ENCODE peak calls at places on chromosomes 1 and 21, in nine cellular contexts. R, U, O, X, H, A, N, K and T are unnamed samples.
A peak's percentile ranks its signal among the peaks of the same experiment; 100 is the strongest.

GRCh38 chr1:204072951-204073836 is at the start of gene SOX13:
- DNase-seq in R (peak; percentile 88), U (peak; percentile 93), O (peak; percentile 79), X (peak; percentile 91), H (no peak), A (peak; percentile 92), N (peak; percentile 93), K (peak; percentile 94), T (peak; percentile 92)

GRCh38 chr1:21668232-21669032 is 725 bp downstream of the RAP1GAP start:
- DNase-seq in R (no peak), U (no peak), O (no peak), X (no peak), H (no peak), A (no peak), N (no peak), K (no peak), T (no peak)

GRCh38 chr1:31683997-31684396 is 19.8 kb downstream of the COL16A1 start:
- DNase-seq in R (no peak), U (no peak), O (no peak), X (no peak), H (no peak), A (no peak), N (no peak), K (peak; percentile 49), T (no peak)

GRCh38 chr1:152228831-152229230 is 4.8 kb upstream of the HRNR start:
- DNase-seq in R (no peak), U (no peak), O (no peak), X (no peak), H (no peak), A (no peak), N (no peak), K (no peak), T (no peak)

GRCh38 chr21:44697811-44698734 is 1.1 kb downstream of the KRTAP10-12 start:
- DNase-seq in R (peak; percentile 44), U (peak; percentile 53), O (no peak), X (no peak), H (no peak), A (no peak), N (no peak), K (peak; percentile 10), T (no peak)

GRCh38 chr1:51316113-51316763 is 14.1 kb downstream of the TTC39A start:
- DNase-seq in R (no peak), U (peak; percentile 34), O (no peak), X (no peak), H (no peak), A (no peak), N (peak; percentile 55), K (no peak), T (no peak)

GRCh38 chr1:101284021-101284420 is 47.2 kb downstream of the S1PR1 start:
- DNase-seq in R (peak; percentile 26), U (no peak), O (no peak), X (no peak), H (peak; percentile 71), A (no peak), N (no peak), K (no peak), T (no peak)

GRCh38 chr1:216732121-216732520 is 8.9 kb upstream of the ESRRG start:
- DNase-seq in R (no peak), U (no peak), O (no peak), X (no peak), H (no peak), A (no peak), N (no peak), K (no peak), T (no peak)

GRCh38 chr1:23793861-23794731 is 3.2 kb downstream of the LYPLA2 start:
- DNase-seq in R (no peak), U (peak; percentile 65), O (no peak), X (no peak), H (no peak), A (no peak), N (peak; percentile 68), K (no peak), T (no peak)

GRCh38 chr1:204544321-204544720 is 28.1 kb downstream of the MDM4 start:
- DNase-seq in R (no peak), U (no peak), O (no peak), X (peak; percentile 34), H (peak; percentile 63), A (peak; percentile 51), N (no peak), K (no peak), T (no peak)

GRCh38 chr1:47440849-47441170 is 3.0 kb downstream of the FOXD2 start:
- DNase-seq in R (no peak), U (no peak), O (no peak), X (no peak), H (no peak), A (no peak), N (no peak), K (peak; percentile 50), T (no peak)

GRCh38 chr1:18703041-18703621 is 72.5 kb downstream of the PAX7 start:
- DNase-seq in R (no peak), U (no peak), O (no peak), X (no peak), H (no peak), A (no peak), N (no peak), K (no peak), T (peak; percentile 33)

GRCh38 chr1:66278260-66279046 is 255.5 kb upstream of the SGIP1 start:
- DNase-seq in R (no peak), U (no peak), O (no peak), X (no peak), H (no peak), A (no peak), N (no peak), K (no peak), T (no peak)

GRCh38 chr1:1630191-1630964 is 1.6 kb upstream of the MMP23B start:
- DNase-seq in R (peak; percentile 73), U (peak; percentile 71), O (no peak), X (peak; percentile 81), H (peak; percentile 97), A (no peak), N (peak; percentile 85), K (peak; percentile 82), T (no peak)
- H3K4me3 ChIP-seq in R (peak overlapping the region; percentile 6), U (peak overlapping the region; percentile 14), O (peak overlapping the region; percentile 20), X (no peak overlapping the region), H (no peak overlapping the region), A (no peak overlapping the region), N (peak overlapping the region; percentile 43), K (peak overlapping the region; percentile 4), T (no peak overlapping the region)

DNA sequence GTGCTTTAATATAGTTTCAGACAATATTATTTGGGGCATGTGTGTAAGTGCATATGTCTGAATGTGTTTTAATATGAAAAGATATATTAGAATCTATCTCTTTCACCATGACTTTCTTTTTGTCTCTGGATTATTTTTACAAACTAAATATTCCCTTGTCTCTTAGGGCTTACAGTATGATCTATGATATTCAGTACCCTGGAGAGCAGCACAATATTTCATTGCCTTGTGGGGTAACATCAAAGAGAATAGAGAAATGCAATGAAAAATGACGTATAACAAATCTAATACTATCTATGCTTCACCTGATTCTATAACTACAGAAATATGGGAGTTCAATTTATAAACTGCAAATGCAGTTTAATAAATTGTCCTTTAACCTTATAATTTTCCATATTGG is 2084.5 kb downstream of the MRPL39 start:
- DNase-seq in R (no peak), U (no peak), O (no peak), X (no peak), H (no peak), A (no peak), N (no peak), K (no peak), T (no peak)
- H3K9me3 ChIP-seq in R (no peaks in the 10 kb centered on the region), U (no peaks in the 10 kb centered on the region), O (no peaks in the 10 kb centered on the region), X (no peaks in the 10 kb centered on the region), H (no peaks in the 10 kb centered on the region), A (no peaks in the 10 kb centered on the region), N (no peaks in the 10 kb centered on the region), K (no peaks in the 10 kb centered on the region), T (no peaks in the 10 kb centered on the region)

GRCh38 chr1:230160957-230161771 is 94.1 kb downstream of the GALNT2 start:
- DNase-seq in R (peak; percentile 51), U (no peak), O (no peak), X (no peak), H (no peak), A (no peak), N (no peak), K (no peak), T (no peak)

GRCh38 chr1:230166366-230167132 is 99.5 kb downstream of the GALNT2 start:
- DNase-seq in R (peak; percentile 54), U (no peak), O (no peak), X (no peak), H (no peak), A (no peak), N (no peak), K (no peak), T (no peak)

GRCh38 chr1:230165526-230165925 is 98.5 kb downstream of the GALNT2 start:
- DNase-seq in R (peak; percentile 56), U (no peak), O (no peak), X (no peak), H (no peak), A (no peak), N (no peak), K (no peak), T (no peak)

GRCh38 chr1:230163205-230163604 is 96.2 kb downstream of the GALNT2 start:
- DNase-seq in R (peak; percentile 74), U (no peak), O (peak; percentile 61), X (peak; percentile 71), H (no peak), A (no peak), N (no peak), K (no peak), T (peak; percentile 15)

DNA sequence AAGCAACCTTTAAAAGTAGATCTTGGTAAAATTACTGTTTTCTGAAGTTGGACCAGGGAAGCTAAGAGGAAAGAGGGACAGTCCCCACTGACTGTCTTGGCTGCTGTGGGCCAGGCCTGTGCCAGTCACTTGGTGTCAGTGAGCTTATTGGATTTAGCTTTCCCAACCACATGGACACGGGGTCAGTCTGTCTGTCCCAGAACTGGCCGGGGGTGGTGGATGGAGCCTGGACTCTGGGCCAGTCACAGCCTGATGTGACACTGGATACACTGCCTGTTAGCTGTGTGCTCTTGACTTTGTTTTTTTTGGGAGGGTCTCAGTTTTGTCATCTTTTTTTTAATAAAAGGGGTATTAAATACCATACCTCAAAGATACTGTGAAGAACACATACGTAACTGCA is 96.7 kb downstream of the GALNT2 start:
- DNase-seq in R (peak; percentile 60), U (peak; percentile 92), O (peak; percentile 71), X (no peak), H (no peak), A (no peak), N (no peak), K (no peak), T (no peak)
- H3K36me3 ChIP-seq in R (no peaks in the 10 kb centered on the region), U (no peaks in the 10 kb centered on the region), O (no peaks in the 10 kb centered on the region), X (no peaks in the 10 kb centered on the region), H (no peaks in the 10 kb centered on the region), A (no peaks in the 10 kb centered on the region), N (no peaks in the 10 kb centered on the region), K (no peaks in the 10 kb centered on the region), T (no peaks in the 10 kb centered on the region)

DNA sequence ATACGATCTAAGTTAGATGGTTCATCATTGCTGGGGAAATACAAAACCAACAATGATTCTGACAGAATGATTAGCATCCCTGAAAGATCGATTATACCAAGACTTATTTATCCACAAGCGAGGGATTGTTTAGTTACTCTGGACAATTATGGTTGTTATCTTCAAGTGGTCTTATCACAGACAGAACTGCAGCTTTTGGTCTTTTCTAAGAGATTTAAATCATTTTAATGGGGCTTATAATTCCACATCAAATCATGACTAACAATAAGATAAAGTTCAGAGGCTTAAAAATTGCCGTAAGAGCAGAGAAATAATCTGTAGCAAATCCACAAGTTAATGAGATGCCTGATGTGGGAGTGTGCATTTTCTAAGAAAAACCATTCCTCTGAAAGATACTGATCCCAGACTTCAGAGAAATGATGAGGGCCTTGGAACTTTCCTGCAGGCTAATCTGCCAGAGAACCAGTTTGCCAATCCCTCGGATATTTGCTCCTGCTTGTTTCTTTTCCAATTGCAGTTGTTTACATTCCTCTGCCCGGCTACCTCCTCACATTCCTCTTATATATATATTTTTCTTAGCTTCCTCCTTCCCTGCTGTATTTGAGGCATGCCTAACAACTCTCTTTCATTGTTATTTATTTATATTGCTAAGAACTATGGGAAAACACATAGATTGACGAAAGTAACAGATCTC is 134.8 kb downstream of the BACH1 start:
- DNase-seq in R (no peak), U (no peak), O (no peak), X (peak; percentile 21), H (no peak), A (peak; percentile 58), N (no peak), K (no peak), T (no peak)
- H3K4me3 ChIP-seq in R (no peak overlapping the region), U (no peak overlapping the region), O (no peak overlapping the region), X (no peak overlapping the region), H (no peak overlapping the region), A (no peak overlapping the region), N (no peak overlapping the region), K (no peak overlapping the region), T (no peak overlapping the region)